ENCODE peak calls at places on chromosome 2, in seven cellular contexts. One of them, this sample, is unnamed.

GRCh38 chr2:11128258-11128951 is 26.9 kb upstream of the SLC66A3 start:
- DNase-seq in spleen: peak; percentile 73
- DNase-seq in CD8-positive, alpha-beta T cell: no peak
- DNase-seq in lower leg skin: no peak
- DNase-seq in fibroblast of mammary gland: peak; percentile 70
- DNase-seq in PC-3: peak; percentile 81
- DNase-seq in NB4: no peak
- DNase-seq in this sample: peak; percentile 64

GRCh38 chr2:222609391-222609790 is 46.5 kb downstream of the FARSB start:
- DNase-seq in spleen: no peak
- DNase-seq in NB4: peak; percentile 48
- DNase-seq in fibroblast of mammary gland: peak; percentile 41
- DNase-seq in CD8-positive, alpha-beta T cell: no peak
- DNase-seq in lower leg skin: no peak
- DNase-seq in PC-3: no peak
- DNase-seq in this sample: no peak

GRCh38 chr2:3492951-3493609 is 26.3 kb downstream of the ADI1 start:
- DNase-seq in PC-3: no peak
- DNase-seq in CD8-positive, alpha-beta T cell: no peak
- DNase-seq in lower leg skin: no peak
- DNase-seq in fibroblast of mammary gland: peak; percentile 98
- DNase-seq in NB4: peak; percentile 90
- DNase-seq in spleen: no peak
- DNase-seq in this sample: no peak

GRCh38 chr2:14930441-14930840 is 297.9 kb downstream of the LRATD1 start:
- DNase-seq in spleen: no peak
- DNase-seq in NB4: no peak
- DNase-seq in fibroblast of mammary gland: no peak
- DNase-seq in PC-3: peak; percentile 68
- DNase-seq in lower leg skin: no peak
- DNase-seq in CD8-positive, alpha-beta T cell: no peak
- DNase-seq in this sample: no peak

GRCh38 chr2:36597003-36597531 is 901 bp downstream of the FEZ2 start:
- DNase-seq in PC-3: no peak
- DNase-seq in spleen: no peak
- DNase-seq in fibroblast of mammary gland: no peak
- DNase-seq in CD8-positive, alpha-beta T cell: no peak
- DNase-seq in NB4: no peak
- DNase-seq in lower leg skin: no peak
- DNase-seq in this sample: no peak

GRCh38 chr2:225466891-225467604 is 67.5 kb downstream of the NYAP2 start:
- DNase-seq in spleen: no peak
- DNase-seq in fibroblast of mammary gland: no peak
- DNase-seq in PC-3: peak; percentile 14
- DNase-seq in CD8-positive, alpha-beta T cell: no peak
- DNase-seq in NB4: no peak
- DNase-seq in lower leg skin: no peak
- DNase-seq in this sample: peak; percentile 6

GRCh38 chr2:123609077-123609476 is 416.0 kb upstream of the CNTNAP5 start:
- DNase-seq in PC-3: no peak
- DNase-seq in lower leg skin: no peak
- DNase-seq in CD8-positive, alpha-beta T cell: no peak
- DNase-seq in fibroblast of mammary gland: no peak
- DNase-seq in NB4: no peak
- DNase-seq in spleen: no peak
- DNase-seq in this sample: no peak

GRCh38 chr2:134212726-134213125 is 41.1 kb upstream of the MGAT5 start:
- DNase-seq in CD8-positive, alpha-beta T cell: no peak
- DNase-seq in NB4: no peak
- DNase-seq in PC-3: no peak
- DNase-seq in lower leg skin: no peak
- DNase-seq in fibroblast of mammary gland: no peak
- DNase-seq in spleen: no peak
- DNase-seq in this sample: no peak

GRCh38 chr2:219772103-219772502 is 144.7 kb downstream of the SLC4A3 start:
- DNase-seq in spleen: no peak
- DNase-seq in CD8-positive, alpha-beta T cell: no peak
- DNase-seq in lower leg skin: no peak
- DNase-seq in PC-3: no peak
- DNase-seq in NB4: no peak
- DNase-seq in fibroblast of mammary gland: no peak
- DNase-seq in this sample: no peak

GRCh38 chr2:191150121-191150450 is 708 bp downstream of the STAT4 start:
- DNase-seq in NB4: no peak
- DNase-seq in fibroblast of mammary gland: no peak
- DNase-seq in lower leg skin: no peak
- DNase-seq in spleen: no peak
- DNase-seq in CD8-positive, alpha-beta T cell: no peak
- DNase-seq in PC-3: no peak
- DNase-seq in this sample: no peak

GRCh38 chr2:108919571-108920373 is 69.2 kb downstream of the EDAR start:
- DNase-seq in PC-3: no peak
- DNase-seq in fibroblast of mammary gland: no peak
- DNase-seq in NB4: no peak
- DNase-seq in lower leg skin: no peak
- DNase-seq in spleen: peak; percentile 47
- DNase-seq in CD8-positive, alpha-beta T cell: no peak
- DNase-seq in this sample: no peak

GRCh38 chr2:120934891-120935338 is 199.2 kb downstream of the GLI2 start:
- DNase-seq in PC-3: peak; percentile 98
- DNase-seq in spleen: no peak
- DNase-seq in lower leg skin: peak; percentile 37
- DNase-seq in CD8-positive, alpha-beta T cell: no peak
- DNase-seq in NB4: no peak
- DNase-seq in fibroblast of mammary gland: peak; percentile 93
- DNase-seq in this sample: peak; percentile 95

GRCh38 chr2:31335921-31336570 is 78.5 kb downstream of the XDH start:
- DNase-seq in NB4: no peak
- DNase-seq in spleen: no peak
- DNase-seq in lower leg skin: no peak
- DNase-seq in fibroblast of mammary gland: peak; percentile 70
- DNase-seq in CD8-positive, alpha-beta T cell: no peak
- DNase-seq in PC-3: peak; percentile 14
- DNase-seq in this sample: peak; percentile 18

GRCh38 chr2:239153806-239154591 is 246.8 kb downstream of the HDAC4 start:
- DNase-seq in spleen: peak; percentile 42
- DNase-seq in lower leg skin: no peak
- DNase-seq in PC-3: no peak
- DNase-seq in CD8-positive, alpha-beta T cell: no peak
- DNase-seq in fibroblast of mammary gland: no peak
- DNase-seq in NB4: no peak
- DNase-seq in this sample: no peak

GRCh38 chr2:178202927-178203326 is 8.6 kb downstream of the OSBPL6 start:
- DNase-seq in spleen: no peak
- DNase-seq in CD8-positive, alpha-beta T cell: no peak
- DNase-seq in PC-3: no peak
- DNase-seq in fibroblast of mammary gland: no peak
- DNase-seq in lower leg skin: no peak
- DNase-seq in NB4: no peak
- DNase-seq in this sample: no peak

GRCh38 chr2:118989481-118989880 is 47.5 kb downstream of the MARCO start:
- DNase-seq in PC-3: peak; percentile 74
- DNase-seq in fibroblast of mammary gland: no peak
- DNase-seq in CD8-positive, alpha-beta T cell: no peak
- DNase-seq in NB4: no peak
- DNase-seq in spleen: no peak
- DNase-seq in lower leg skin: peak; percentile 11
- DNase-seq in this sample: peak; percentile 65

GRCh38 chr2:133606616-133607015 is 38.4 kb upstream of the NCKAP5 start:
- DNase-seq in spleen: no peak
- DNase-seq in fibroblast of mammary gland: no peak
- DNase-seq in CD8-positive, alpha-beta T cell: no peak
- DNase-seq in PC-3: no peak
- DNase-seq in NB4: no peak
- DNase-seq in lower leg skin: no peak
- DNase-seq in this sample: no peak

GRCh38 chr2:186992597-186992996 is 143.6 kb upstream of the ZSWIM2 start:
- DNase-seq in PC-3: no peak
- DNase-seq in CD8-positive, alpha-beta T cell: no peak
- DNase-seq in lower leg skin: no peak
- DNase-seq in NB4: no peak
- DNase-seq in fibroblast of mammary gland: no peak
- DNase-seq in spleen: no peak
- DNase-seq in this sample: no peak

DNA sequence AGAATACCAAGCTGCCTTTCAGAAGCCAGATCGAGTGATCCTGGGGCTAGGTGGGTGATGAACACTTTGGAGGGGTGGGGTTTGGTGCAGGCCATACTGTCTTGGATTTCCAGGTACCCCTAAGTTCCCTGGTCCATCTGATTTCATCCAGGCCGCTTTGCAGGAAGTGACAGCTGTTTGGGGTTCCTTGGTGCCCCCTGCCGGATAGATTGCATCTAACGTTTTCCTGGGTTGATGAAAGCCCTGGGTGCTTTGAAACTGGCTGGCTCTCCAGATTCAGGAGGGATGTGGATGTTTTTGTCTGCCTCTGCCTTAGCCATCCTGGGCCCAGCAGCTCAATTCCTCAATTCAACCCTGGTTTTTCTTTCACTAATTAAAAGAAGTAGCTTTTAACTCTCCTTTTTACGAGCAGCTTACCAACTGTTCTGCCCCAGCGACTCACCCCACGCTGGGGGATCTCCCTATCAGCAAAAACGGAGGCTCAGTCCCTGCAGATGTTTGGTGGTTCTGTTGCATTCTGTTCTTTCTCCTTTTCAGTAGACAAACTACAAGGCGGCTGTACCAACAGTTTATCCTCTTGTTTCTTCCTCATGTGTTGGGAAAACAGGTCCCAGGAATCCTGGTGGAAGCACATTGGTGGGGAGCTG is 37.1 kb downstream of the ARHGEF4 start:
- DNase-seq in NB4: peak; percentile 76
- DNase-seq in spleen: peak; percentile 75
- DNase-seq in PC-3: peak; percentile 76
- DNase-seq in fibroblast of mammary gland: peak; percentile 62
- DNase-seq in lower leg skin: peak; percentile 56
- DNase-seq in CD8-positive, alpha-beta T cell: peak; percentile 76
- DNase-seq in this sample: peak; percentile 68
- TF ChIP-seq CTCF in NB4: peak; percentile 86
- TF ChIP-seq CTCF in spleen: peak; percentile 57
- TF ChIP-seq CTCF in PC-3: peak; percentile 80
- TF ChIP-seq CTCF in fibroblast of mammary gland: peak; percentile 75
- TF ChIP-seq CTCF in lower leg skin: no peak
- TF ChIP-seq CTCF in CD8-positive, alpha-beta T cell: peak; percentile 61
- TF ChIP-seq CTCF in this sample: peak; percentile 72

GRCh38 chr2:181970160-181970794 is 15.4 kb upstream of the PPP1R1C start:
- DNase-seq in spleen: no peak
- DNase-seq in fibroblast of mammary gland: no peak
- DNase-seq in CD8-positive, alpha-beta T cell: no peak
- DNase-seq in PC-3: no peak
- DNase-seq in NB4: no peak
- DNase-seq in lower leg skin: no peak
- DNase-seq in this sample: no peak
- TF ChIP-seq CTCF in spleen: no peak
- TF ChIP-seq CTCF in fibroblast of mammary gland: no peak
- TF ChIP-seq CTCF in CD8-positive, alpha-beta T cell: no peak
- TF ChIP-seq CTCF in PC-3: no peak
- TF ChIP-seq CTCF in NB4: no peak
- TF ChIP-seq CTCF in lower leg skin: no peak
- TF ChIP-seq CTCF in this sample: no peak

DNA sequence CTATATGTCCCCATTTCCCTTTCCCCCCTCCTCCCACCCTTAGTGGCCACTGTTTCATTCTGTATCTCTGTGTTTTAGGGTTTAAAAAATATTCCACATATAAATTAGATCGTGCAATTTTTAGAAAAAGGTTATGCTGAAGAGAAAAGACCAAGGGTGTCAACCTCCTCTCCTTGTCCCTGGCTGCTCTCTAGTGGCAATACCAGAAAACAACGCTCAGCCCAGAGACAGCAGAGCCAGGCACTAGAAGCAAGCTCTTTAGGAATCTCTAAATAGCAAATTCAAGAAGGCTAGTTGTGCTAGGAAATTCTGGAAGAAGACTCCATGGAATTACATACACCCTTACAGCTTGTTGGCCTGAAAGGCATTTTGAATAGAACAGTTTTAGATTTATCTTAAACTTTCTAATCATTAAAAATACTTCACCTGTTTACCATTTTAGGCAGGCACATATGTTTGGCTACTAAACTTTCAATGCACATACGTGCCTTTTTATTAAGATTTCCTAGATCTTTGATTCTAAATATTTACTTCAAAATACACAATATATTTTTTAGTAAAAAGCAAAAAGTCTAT is 35.1 kb upstream of the RASGRP3 start:
- DNase-seq in CD8-positive, alpha-beta T cell: no peak
- DNase-seq in fibroblast of mammary gland: peak; percentile 83
- DNase-seq in NB4: peak; percentile 75
- DNase-seq in PC-3: peak; percentile 68
- DNase-seq in lower leg skin: peak; percentile 30
- DNase-seq in spleen: no peak
- DNase-seq in this sample: peak; percentile 64
- TF ChIP-seq CTCF in CD8-positive, alpha-beta T cell: no peak
- TF ChIP-seq CTCF in fibroblast of mammary gland: peak; percentile 93
- TF ChIP-seq CTCF in NB4: peak; percentile 78
- TF ChIP-seq CTCF in PC-3: peak; percentile 85
- TF ChIP-seq CTCF in lower leg skin: no peak
- TF ChIP-seq CTCF in spleen: peak; percentile 44
- TF ChIP-seq CTCF in this sample: peak; percentile 83

GRCh38 chr2:20989404-20989803 is 54.5 kb downstream of the APOB start:
- DNase-seq in PC-3: no peak
- DNase-seq in CD8-positive, alpha-beta T cell: no peak
- DNase-seq in NB4: no peak
- DNase-seq in lower leg skin: no peak
- DNase-seq in fibroblast of mammary gland: no peak
- DNase-seq in spleen: no peak
- DNase-seq in this sample: no peak

GRCh38 chr2:20991031-20991430 is 52.8 kb downstream of the APOB start:
- DNase-seq in NB4: no peak
- DNase-seq in lower leg skin: no peak
- DNase-seq in spleen: no peak
- DNase-seq in fibroblast of mammary gland: no peak
- DNase-seq in PC-3: no peak
- DNase-seq in CD8-positive, alpha-beta T cell: no peak
- DNase-seq in this sample: no peak

GRCh38 chr2:20994130-20994529 is 49.7 kb downstream of the APOB start:
- DNase-seq in fibroblast of mammary gland: no peak
- DNase-seq in lower leg skin: no peak
- DNase-seq in NB4: no peak
- DNase-seq in spleen: no peak
- DNase-seq in PC-3: no peak
- DNase-seq in CD8-positive, alpha-beta T cell: no peak
- DNase-seq in this sample: peak; percentile 17

GRCh38 chr2:20990446-20990988 is 53.4 kb downstream of the APOB start:
- DNase-seq in lower leg skin: no peak
- DNase-seq in spleen: no peak
- DNase-seq in NB4: no peak
- DNase-seq in PC-3: no peak
- DNase-seq in fibroblast of mammary gland: no peak
- DNase-seq in CD8-positive, alpha-beta T cell: no peak
- DNase-seq in this sample: no peak

DNA sequence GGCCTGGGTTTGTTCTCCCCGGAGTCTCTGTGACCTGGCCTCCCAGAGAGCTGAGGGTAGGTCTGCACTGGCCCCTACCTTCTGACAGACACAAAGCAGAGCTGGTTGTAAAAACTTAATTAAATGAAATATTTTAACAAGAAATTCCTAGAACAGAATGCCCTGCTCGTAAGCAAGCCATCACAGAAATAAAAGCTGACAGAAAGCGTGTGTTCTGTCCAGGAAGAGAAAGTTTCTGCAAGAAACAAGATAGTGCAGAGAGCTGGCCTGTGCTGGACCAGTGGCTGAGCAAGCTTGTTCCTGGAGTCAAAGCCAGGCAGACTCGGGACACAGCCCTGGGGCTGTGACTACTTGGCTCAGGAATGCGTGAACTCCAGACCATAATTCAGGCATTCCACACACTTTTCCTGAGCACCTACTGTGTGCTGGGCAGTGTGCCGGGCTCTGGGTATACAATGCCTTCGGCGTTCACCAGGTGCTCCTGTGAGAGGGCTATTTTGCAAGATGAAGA is 51.6 kb downstream of the APOB start:
- DNase-seq in NB4: no peak
- DNase-seq in spleen: no peak
- DNase-seq in PC-3: peak; percentile 34
- DNase-seq in CD8-positive, alpha-beta T cell: no peak
- DNase-seq in fibroblast of mammary gland: peak; percentile 1
- DNase-seq in lower leg skin: no peak
- DNase-seq in this sample: peak; percentile 58
- TF ChIP-seq CTCF in NB4: no peak
- TF ChIP-seq CTCF in spleen: no peak
- TF ChIP-seq CTCF in PC-3: no peak
- TF ChIP-seq CTCF in CD8-positive, alpha-beta T cell: no peak
- TF ChIP-seq CTCF in fibroblast of mammary gland: no peak
- TF ChIP-seq CTCF in lower leg skin: no peak
- TF ChIP-seq CTCF in this sample: no peak